ENCODE peak calls at places on chromosomes 4 and X, in nine cellular contexts. R is activated CD4-positive, CD25-positive, alpha-beta regulatory T cell treated with anti-CD3 and anti-CD28 coated beads, Interleukin-2, amount 50 U/mL, for 16 hours; J is lung; L is stimulated activated CD4-positive, alpha-beta T cell treated with anti-CD3 and anti-CD28 coated beads, Interleukin-15, amount 100 ng/mL, for 24 hours; N is NCI-H446 treated with DMSO at 0.1 percent for 48 hours; P is stromal cell of bone marrow; M is WTC11; D is NCI-H1105; Q is fibroblast of lung. E is an unnamed sample.

GRCh38 chr4:142274137-142274536 is 572.0 kb downstream of the INPP4B start:
- DNase-seq in D (no peak), N (no peak), R (no peak), P (peak; percentile 2), J (no peak), M (no peak), Q (peak; percentile 82), L (no peak), E (peak; percentile 17)

GRCh38 chr4:91087743-91088142 is 960.5 kb downstream of the CCSER1 start:
- DNase-seq in M (no peak), L (no peak), R (no peak), P (no peak), N (no peak), J (no peak), D (no peak), Q (peak; percentile 0), E (no peak)

GRCh38 chrX:13752646-13753045 is 18.1 kb downstream of the OFD1 start:
- DNase-seq in R (no peak), Q (no peak), D (no peak), N (no peak), M (no peak), L (no peak), P (no peak), J (no peak), E (no peak)

GRCh38 chr4:153750197-153750817 is 9.5 kb downstream of the RNF175 start:
- DNase-seq in J (peak; percentile 77), P (peak; percentile 65), L (peak; percentile 76), M (peak; percentile 68), R (peak; percentile 35), N (peak; percentile 41), Q (peak; percentile 62), D (peak; percentile 41), E (peak; percentile 60)

GRCh38 chr4:181108237-181108636 is 1135.0 kb upstream of the TENM3 start:
- DNase-seq in L (no peak), M (no peak), N (no peak), J (no peak), P (no peak), D (no peak), Q (no peak), R (no peak), E (no peak)

GRCh38 chrX:9627827-9628406 is 137.7 kb downstream of the GPR143 start:
- DNase-seq in D (no peak), P (no peak), N (no peak), J (no peak), M (no peak), Q (peak; percentile 52), R (no peak), L (no peak), E (no peak)

GRCh38 chr4:37453004-37453360 is 208.4 kb downstream of the NWD2 start:
- DNase-seq in D (peak; percentile 59), Q (peak; percentile 70), R (no peak), J (peak; percentile 61), N (peak; percentile 57), P (peak; percentile 13), M (peak; percentile 45), L (peak; percentile 56), E (peak; percentile 27)

GRCh38 chr4:110196871-110197420 is 1.5 kb downstream of the ELOVL6 start:
- DNase-seq in M (peak; percentile 74), J (no peak), D (peak; percentile 32), L (peak; percentile 73), Q (peak; percentile 27), N (no peak), P (no peak), R (no peak), E (no peak)

GRCh38 chr4:20532871-20533870 is 167.1 kb upstream of the PACRGL start:
- DNase-seq in M (no peak), P (peak; percentile 19), R (no peak), D (no peak), N (no peak), Q (peak; percentile 74), J (no peak), L (no peak), E (peak; percentile 36)

GRCh38 chr4:1763550-1764080 is 29.5 kb upstream of the FGFR3 start:
- DNase-seq in M (no peak), P (peak; percentile 36), R (no peak), J (no peak), L (no peak), N (no peak), Q (peak; percentile 42), D (no peak), E (no peak)

GRCh38 chr4:102438873-102439614 is 62.1 kb upstream of the NFKB1 start:
- DNase-seq in M (no peak), D (peak; percentile 17), P (peak; percentile 85), L (no peak), J (no peak), Q (peak; percentile 79), N (peak; percentile 76), R (no peak), E (peak; percentile 86)

GRCh38 chrX:40550069-40550468 is 30.7 kb upstream of the ATP6AP2 start:
- DNase-seq in L (no peak), P (no peak), D (peak; percentile 84), N (peak; percentile 68), Q (no peak), J (no peak), R (no peak), M (no peak), E (no peak)

GRCh38 chrX:150362599-150363481 is at the start of gene MAMLD1:
- DNase-seq in D (no peak), M (peak; percentile 18), R (peak; percentile 10), N (no peak), Q (peak; percentile 85), P (peak; percentile 74), J (peak; percentile 68), L (peak; percentile 74), E (peak; percentile 58)

GRCh38 chr4:187179086-187180070 is 455.7 kb upstream of the FAT1 start:
- DNase-seq in J (no peak), D (no peak), Q (no peak), M (no peak), P (no peak), R (no peak), L (no peak), N (no peak), E (no peak)

GRCh38 chrX:56745019-56745418 is 16.0 kb downstream of the NBDY start:
- DNase-seq in R (no peak), J (no peak), P (peak; percentile 63), D (no peak), N (no peak), L (no peak), M (no peak), Q (peak; percentile 63), E (peak; percentile 67)

GRCh38 chrX:84362184-84362838 is 139.9 kb downstream of the HDX start:
- DNase-seq in D (no peak), R (no peak), M (no peak), L (no peak), P (no peak), J (no peak), Q (no peak), N (no peak), E (peak; percentile 14)

GRCh38 chr4:143396695-143397094 is 60.0 kb downstream of the GAB1 start:
- DNase-seq in Q (no peak), R (no peak), P (no peak), J (no peak), L (no peak), D (no peak), M (no peak), N (no peak), E (no peak)

GRCh38 chr4:89752932-89753598 is 83.9 kb downstream of the SNCA start:
- DNase-seq in M (no peak), N (peak; percentile 66), D (no peak), J (no peak), L (no peak), R (no peak), P (peak; percentile 69), Q (peak; percentile 81), E (peak; percentile 98)

GRCh38 chr4:113684534-113685091 is 76.9 kb downstream of the CAMK2D start:
- DNase-seq in D (no peak), J (no peak), M (peak; percentile 14), R (no peak), N (peak; percentile 9), Q (peak; percentile 74), P (peak; percentile 61), L (peak; percentile 42), E (peak; percentile 63)

GRCh38 chr4:47054130-47054529 is 22.8 kb downstream of the GABRB1 start:
- DNase-seq in J (no peak), M (no peak), N (no peak), Q (no peak), P (no peak), D (no peak), L (no peak), R (no peak), E (no peak)

GRCh38 chr4:94534401-94535312 is 82.9 kb downstream of the PDLIM5 start:
- DNase-seq in M (no peak), R (no peak), N (no peak), P (no peak), J (no peak), L (no peak), Q (no peak), D (no peak), E (no peak)

GRCh38 chr4:48333587-48333986 is 7.7 kb upstream of the SLAIN2 start:
- DNase-seq in M (no peak), R (no peak), Q (peak; percentile 53), D (no peak), N (no peak), J (no peak), P (no peak), L (no peak), E (no peak)

GRCh38 chrX:2692221-2693122 is 1.4 kb downstream of the CD99 start:
- DNase-seq in L (peak; percentile 55), M (no peak), N (no peak), D (no peak), Q (peak; percentile 85), P (no peak), J (no peak), R (no peak), E (no peak)

GRCh38 chr4:68372588-68372987 is 22.7 kb upstream of the YTHDC1 start:
- DNase-seq in L (no peak), Q (peak; percentile 23), N (no peak), M (no peak), J (no peak), R (no peak), P (no peak), D (no peak), E (no peak)

GRCh38 chr4:110190249-110190648 is 8.2 kb downstream of the ELOVL6 start:
- DNase-seq in N (no peak), J (no peak), L (no peak), Q (no peak), R (no peak), D (no peak), P (no peak), M (no peak), E (no peak)

GRCh38 chrX:54808109-54808604 is 612 bp downstream of the MAGED2 start:
- DNase-seq in L (peak; percentile 48), P (peak; percentile 16), N (no peak), R (no peak), Q (peak; percentile 47), D (peak; percentile 56), J (no peak), M (peak; percentile 76), E (no peak)

GRCh38 chrX:10444204-10444603 is 176.2 kb downstream of the MID1 start:
- DNase-seq in M (no peak), J (no peak), P (no peak), Q (no peak), L (no peak), R (no peak), N (no peak), D (no peak), E (no peak)

GRCh38 chr4:139584784-139585183 is 28.8 kb upstream of the SETD7 start:
- DNase-seq in J (no peak), M (no peak), P (no peak), R (no peak), L (no peak), N (no peak), D (no peak), Q (peak; percentile 43), E (no peak)

GRCh38 chrX:19904778-19905367 is 17.5 kb upstream of the SH3KBP1 start:
- DNase-seq in J (no peak), Q (peak; percentile 37), R (no peak), L (peak; percentile 18), P (no peak), N (peak; percentile 42), M (no peak), D (peak; percentile 38), E (no peak)

GRCh38 chr4:40607224-40607623 is 22.4 kb downstream of the RBM47 start:
- DNase-seq in L (no peak), R (no peak), M (no peak), N (no peak), J (no peak), P (peak; percentile 46), Q (no peak), D (no peak), E (no peak)